ENCODE peak calls at places on chromosomes 11 and 22, in seven cellular contexts. One of them, this sample, is unnamed. For H3K36me3, the result is how much of the 10 kb centered on the place peaks cover.

GRCh38 chr11:123593570-123593969 is 60.9 kb downstream of the SCN3B start:
- DNase-seq in adrenal gland: no peak
- DNase-seq in left ventricle myocardium inferior: no peak
- DNase-seq in transverse colon: no peak
- DNase-seq in mucosa of descending colon: no peak
- DNase-seq in PC-3: no peak
- DNase-seq in brain microvascular endothelial cell: no peak
- DNase-seq in this sample: no peak

GRCh38 chr11:13160745-13161144 is 116.8 kb upstream of the BMAL1 start:
- DNase-seq in brain microvascular endothelial cell: no peak
- DNase-seq in transverse colon: no peak
- DNase-seq in adrenal gland: no peak
- DNase-seq in left ventricle myocardium inferior: no peak
- DNase-seq in mucosa of descending colon: no peak
- DNase-seq in PC-3: no peak
- DNase-seq in this sample: peak

GRCh38 chr11:26622201-26622600 is 50.1 kb upstream of the MUC15 start:
- DNase-seq in brain microvascular endothelial cell: no peak
- DNase-seq in left ventricle myocardium inferior: no peak
- DNase-seq in adrenal gland: no peak
- DNase-seq in mucosa of descending colon: no peak
- DNase-seq in PC-3: no peak
- DNase-seq in transverse colon: no peak
- DNase-seq in this sample: peak

GRCh38 chr11:75268626-75269366 is 28.2 kb downstream of the TPBGL start:
- DNase-seq in PC-3: no peak
- DNase-seq in adrenal gland: no peak
- DNase-seq in left ventricle myocardium inferior: no peak
- DNase-seq in mucosa of descending colon: no peak
- DNase-seq in brain microvascular endothelial cell: no peak
- DNase-seq in transverse colon: peak
- DNase-seq in this sample: no peak

GRCh38 chr11:38839076-38839475 is 2241.0 kb upstream of the RAG2 start:
- DNase-seq in PC-3: no peak
- DNase-seq in mucosa of descending colon: no peak
- DNase-seq in transverse colon: no peak
- DNase-seq in brain microvascular endothelial cell: no peak
- DNase-seq in adrenal gland: no peak
- DNase-seq in left ventricle myocardium inferior: no peak
- DNase-seq in this sample: no peak

GRCh38 chr11:72544589-72544988 is 110.3 kb upstream of the CLPB start:
- DNase-seq in PC-3: no peak
- DNase-seq in brain microvascular endothelial cell: no peak
- DNase-seq in adrenal gland: no peak
- DNase-seq in transverse colon: no peak
- DNase-seq in mucosa of descending colon: no peak
- DNase-seq in left ventricle myocardium inferior: no peak
- DNase-seq in this sample: no peak

GRCh38 chr11:20249313-20249873 is 89.1 kb upstream of the DBX1 start:
- DNase-seq in left ventricle myocardium inferior: no peak
- DNase-seq in adrenal gland: no peak
- DNase-seq in brain microvascular endothelial cell: no peak
- DNase-seq in transverse colon: no peak
- DNase-seq in PC-3: no peak
- DNase-seq in mucosa of descending colon: peak
- DNase-seq in this sample: no peak

GRCh38 chr22:39527481-39527961 is 5.0 kb downstream of the RPS19BP1 start:
- DNase-seq in brain microvascular endothelial cell: no peak
- DNase-seq in left ventricle myocardium inferior: no peak
- DNase-seq in PC-3: peak
- DNase-seq in transverse colon: peak
- DNase-seq in adrenal gland: peak
- DNase-seq in mucosa of descending colon: peak
- DNase-seq in this sample: peak

GRCh38 chr11:111283945-111284481 is 14.3 kb upstream of the POU2AF3 start:
- DNase-seq in adrenal gland: no peak
- DNase-seq in PC-3: no peak
- DNase-seq in mucosa of descending colon: peak
- DNase-seq in brain microvascular endothelial cell: no peak
- DNase-seq in transverse colon: peak
- DNase-seq in left ventricle myocardium inferior: peak
- DNase-seq in this sample: no peak

GRCh38 chr11:63915961-63916836 is 765 bp downstream of the RCOR2 start:
- DNase-seq in transverse colon: peak
- DNase-seq in left ventricle myocardium inferior: peak
- DNase-seq in mucosa of descending colon: peak
- DNase-seq in brain microvascular endothelial cell: no peak
- DNase-seq in PC-3: peak
- DNase-seq in adrenal gland: no peak
- DNase-seq in this sample: no peak

GRCh38 chr22:46025973-46026906 is 49.3 kb upstream of the WNT7B start:
- DNase-seq in brain microvascular endothelial cell: no peak
- DNase-seq in left ventricle myocardium inferior: peak
- DNase-seq in PC-3: no peak
- DNase-seq in transverse colon: no peak
- DNase-seq in adrenal gland: peak
- DNase-seq in mucosa of descending colon: no peak
- DNase-seq in this sample: no peak

GRCh38 chr11:113203332-113203731 is 111.1 kb upstream of the TTC12 start:
- DNase-seq in left ventricle myocardium inferior: no peak
- DNase-seq in adrenal gland: no peak
- DNase-seq in mucosa of descending colon: no peak
- DNase-seq in brain microvascular endothelial cell: no peak
- DNase-seq in PC-3: no peak
- DNase-seq in transverse colon: no peak
- DNase-seq in this sample: no peak

GRCh38 chr11:76380161-76380976 is 563 bp downstream of the THAP12 start:
- DNase-seq in adrenal gland: peak
- DNase-seq in brain microvascular endothelial cell: peak
- DNase-seq in PC-3: peak
- DNase-seq in left ventricle myocardium inferior: no peak
- DNase-seq in mucosa of descending colon: peak
- DNase-seq in transverse colon: peak
- DNase-seq in this sample: peak

GRCh38 chr11:304915-305833 is 2.4 kb upstream of the IFITM2 start:
- DNase-seq in left ventricle myocardium inferior: peak
- DNase-seq in transverse colon: peak
- DNase-seq in mucosa of descending colon: peak
- DNase-seq in adrenal gland: peak
- DNase-seq in PC-3: peak
- DNase-seq in brain microvascular endothelial cell: peak
- DNase-seq in this sample: peak

GRCh38 chr11:100815787-100816330 is 128.8 kb downstream of the ARHGAP42 start:
- DNase-seq in brain microvascular endothelial cell: no peak
- DNase-seq in left ventricle myocardium inferior: no peak
- DNase-seq in adrenal gland: no peak
- DNase-seq in transverse colon: no peak
- DNase-seq in PC-3: no peak
- DNase-seq in mucosa of descending colon: no peak
- DNase-seq in this sample: no peak

GRCh38 chr11:119816660-119817059 is 87.7 kb upstream of the NECTIN1 start:
- DNase-seq in brain microvascular endothelial cell: peak
- DNase-seq in mucosa of descending colon: no peak
- DNase-seq in transverse colon: no peak
- DNase-seq in PC-3: no peak
- DNase-seq in left ventricle myocardium inferior: no peak
- DNase-seq in adrenal gland: no peak
- DNase-seq in this sample: peak

DNA sequence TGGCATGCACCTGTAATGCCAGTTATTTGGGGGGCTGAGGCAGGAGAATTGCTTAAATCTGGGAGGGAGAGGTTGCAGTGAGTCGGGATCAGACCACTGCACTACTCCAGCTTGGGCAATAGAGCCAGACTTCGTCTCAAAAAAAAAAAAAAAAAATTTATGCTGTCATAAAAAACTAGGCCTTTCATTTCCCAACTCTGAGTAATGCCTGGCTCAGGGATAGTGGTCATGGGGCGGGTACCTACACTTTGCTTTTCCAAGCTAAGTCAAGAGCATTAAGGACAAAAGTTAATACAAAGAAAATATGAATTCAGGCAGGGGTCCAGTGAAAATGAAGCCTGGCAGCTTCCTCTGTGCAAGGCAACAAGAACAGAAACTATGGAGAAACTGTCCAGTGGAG is 16.3 kb downstream of the CPSF7 start:
- DNase-seq in transverse colon: no peak
- DNase-seq in PC-3: no peak
- DNase-seq in left ventricle myocardium inferior: no peak
- DNase-seq in adrenal gland: no peak
- DNase-seq in brain microvascular endothelial cell: no peak
- DNase-seq in mucosa of descending colon: no peak
- DNase-seq in this sample: peak
- H3K36me3 ChIP-seq in transverse colon: half or more
- H3K36me3 ChIP-seq in PC-3: half or more
- H3K36me3 ChIP-seq in left ventricle myocardium inferior: half or more
- H3K36me3 ChIP-seq in adrenal gland: under half
- H3K36me3 ChIP-seq in brain microvascular endothelial cell: half or more
- H3K36me3 ChIP-seq in mucosa of descending colon: under half
- H3K36me3 ChIP-seq in this sample: under half

GRCh38 chr11:107785401-107785800 is 73.2 kb downstream of the SLC35F2 start:
- DNase-seq in brain microvascular endothelial cell: peak
- DNase-seq in mucosa of descending colon: no peak
- DNase-seq in PC-3: no peak
- DNase-seq in left ventricle myocardium inferior: no peak
- DNase-seq in transverse colon: no peak
- DNase-seq in adrenal gland: no peak
- DNase-seq in this sample: peak
- H3K4me3 ChIP-seq in brain microvascular endothelial cell: no peak
- H3K4me3 ChIP-seq in mucosa of descending colon: no peak
- H3K4me3 ChIP-seq in PC-3: no peak
- H3K4me3 ChIP-seq in left ventricle myocardium inferior: no peak
- H3K4me3 ChIP-seq in transverse colon: no peak
- H3K4me3 ChIP-seq in adrenal gland: no peak
- H3K4me3 ChIP-seq in this sample: no peak

GRCh38 chr22:50221410-50222300 is 20.8 kb downstream of the SELENOO start:
- DNase-seq in adrenal gland: no peak
- DNase-seq in left ventricle myocardium inferior: no peak
- DNase-seq in PC-3: no peak
- DNase-seq in mucosa of descending colon: no peak
- DNase-seq in transverse colon: no peak
- DNase-seq in brain microvascular endothelial cell: no peak
- DNase-seq in this sample: no peak
- TF ChIP-seq CTCF in adrenal gland: peak
- TF ChIP-seq CTCF in left ventricle myocardium inferior: no peak
- TF ChIP-seq CTCF in PC-3: no peak
- TF ChIP-seq CTCF in mucosa of descending colon: no peak
- TF ChIP-seq CTCF in transverse colon: no peak
- TF ChIP-seq CTCF in brain microvascular endothelial cell: no peak
- TF ChIP-seq CTCF in this sample: peak

GRCh38 chr11:65083134-65083833 is 556 bp downstream of the CDCA5 start:
- DNase-seq in transverse colon: no peak
- DNase-seq in PC-3: no peak
- DNase-seq in adrenal gland: no peak
- DNase-seq in mucosa of descending colon: no peak
- DNase-seq in brain microvascular endothelial cell: no peak
- DNase-seq in left ventricle myocardium inferior: no peak
- DNase-seq in this sample: no peak
- H3K36me3 ChIP-seq in transverse colon: under half
- H3K36me3 ChIP-seq in PC-3: under half
- H3K36me3 ChIP-seq in adrenal gland: under half
- H3K36me3 ChIP-seq in mucosa of descending colon: under half
- H3K36me3 ChIP-seq in brain microvascular endothelial cell: under half
- H3K36me3 ChIP-seq in left ventricle myocardium inferior: under half
- H3K36me3 ChIP-seq in this sample: under half

GRCh38 chr11:67616431-67617242 is 9.9 kb downstream of the NDUFV1 start:
- DNase-seq in adrenal gland: no peak
- DNase-seq in brain microvascular endothelial cell: no peak
- DNase-seq in PC-3: no peak
- DNase-seq in left ventricle myocardium inferior: no peak
- DNase-seq in mucosa of descending colon: no peak
- DNase-seq in transverse colon: no peak
- DNase-seq in this sample: no peak
- H3K4me3 ChIP-seq in adrenal gland: no peak
- H3K4me3 ChIP-seq in brain microvascular endothelial cell: no peak
- H3K4me3 ChIP-seq in PC-3: no peak
- H3K4me3 ChIP-seq in left ventricle myocardium inferior: no peak
- H3K4me3 ChIP-seq in mucosa of descending colon: no peak
- H3K4me3 ChIP-seq in transverse colon: no peak
- H3K4me3 ChIP-seq in this sample: no peak

DNA sequence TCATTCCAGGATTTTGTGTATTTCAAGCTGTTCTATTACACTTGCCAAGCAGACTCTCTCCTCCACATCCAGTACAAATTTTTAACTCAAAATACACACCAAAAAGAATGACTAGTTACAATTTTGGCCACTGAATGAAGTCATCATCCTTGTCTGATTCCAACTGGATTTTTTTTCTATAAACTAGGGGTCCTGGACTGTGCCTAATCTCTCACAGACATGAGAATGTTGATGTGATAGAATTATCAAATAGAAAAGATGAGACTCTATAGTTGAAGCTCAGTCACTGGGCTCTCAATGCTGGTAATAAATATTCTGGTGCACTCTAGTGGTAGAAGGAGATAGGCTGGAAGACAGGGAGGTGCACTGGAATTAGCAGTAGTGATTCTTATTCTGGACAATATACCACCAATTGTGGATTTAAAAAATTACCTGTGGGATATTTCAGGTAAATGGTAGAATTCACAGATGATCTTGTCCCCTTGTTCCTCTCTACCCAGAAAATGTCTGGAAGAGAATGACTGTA is 85.7 kb downstream of the FANCF start:
- DNase-seq in left ventricle myocardium inferior: no peak
- DNase-seq in brain microvascular endothelial cell: peak
- DNase-seq in mucosa of descending colon: no peak
- DNase-seq in PC-3: peak
- DNase-seq in adrenal gland: no peak
- DNase-seq in transverse colon: no peak
- DNase-seq in this sample: peak
- TF ChIP-seq CTCF in left ventricle myocardium inferior: peak
- TF ChIP-seq CTCF in brain microvascular endothelial cell: peak
- TF ChIP-seq CTCF in mucosa of descending colon: no peak
- TF ChIP-seq CTCF in PC-3: peak
- TF ChIP-seq CTCF in adrenal gland: no peak
- TF ChIP-seq CTCF in transverse colon: no peak
- TF ChIP-seq CTCF in this sample: peak

GRCh38 chr22:31613904-31614296 is 48.1 kb downstream of the PISD start:
- DNase-seq in brain microvascular endothelial cell: no peak
- DNase-seq in left ventricle myocardium inferior: no peak
- DNase-seq in PC-3: no peak
- DNase-seq in adrenal gland: peak
- DNase-seq in mucosa of descending colon: no peak
- DNase-seq in transverse colon: no peak
- DNase-seq in this sample: no peak
- H3K36me3 ChIP-seq in brain microvascular endothelial cell: under half
- H3K36me3 ChIP-seq in left ventricle myocardium inferior: under half
- H3K36me3 ChIP-seq in PC-3: under half
- H3K36me3 ChIP-seq in adrenal gland: under half
- H3K36me3 ChIP-seq in mucosa of descending colon: under half
- H3K36me3 ChIP-seq in transverse colon: under half
- H3K36me3 ChIP-seq in this sample: under half

This sample was measured in bronchial epithelial cell.